ENCODE peak calls at places on chromosomes 12 and 14, in nine cellular contexts. Y is cardiac fibroblast; A is bronchial epithelial cell; D is mesendoderm; W is naive thymus-derived CD4-positive, alpha-beta T cell; L is dorsolateral prefrontal cortex; V is brain microvascular endothelial cell; U is WERI-Rb-1; R is GM06990. F is an unnamed sample.

GRCh38 chr12:76312314-76312713 is 35.9 kb downstream of the BBS10 start:
- DNase-seq in Y (no peak), A (no peak), D (peak), W (no peak), L (no peak), V (no peak), U (no peak), R (no peak), F (no peak)

GRCh38 chr12:108828774-108829173 is 28.6 kb downstream of the SSH1 start:
- DNase-seq in Y (peak), A (peak), D (no peak), W (no peak), L (no peak), V (peak), U (no peak), R (no peak), F (peak)

GRCh38 chr12:89117448-89118034 is 234.8 kb downstream of the DUSP6 start:
- DNase-seq in Y (peak), A (peak), D (peak), W (no peak), L (no peak), V (no peak), U (no peak), R (no peak), F (no peak)

GRCh38 chr12:52061470-52062166 is 8.2 kb upstream of the ATG101 start:
- DNase-seq in Y (no peak), A (no peak), D (no peak), W (no peak), L (peak), V (no peak), U (no peak), R (no peak), F (no peak)

GRCh38 chr12:48003226-48004038 is 844 bp downstream of the COL2A1 start:
- DNase-seq in Y (no peak), A (no peak), D (no peak), W (no peak), L (no peak), V (no peak), U (no peak), R (no peak), F (no peak)

GRCh38 chr12:79933580-79934264 is 1.2 kb downstream of the PPP1R12A start:
- DNase-seq in Y (peak), A (peak), D (peak), W (peak), L (no peak), V (peak), U (no peak), R (no peak), F (no peak)

GRCh38 chr14:70652871-70653270 is 11.2 kb downstream of the TTC9 start:
- DNase-seq in Y (no peak), A (peak), D (no peak), W (no peak), L (no peak), V (no peak), U (no peak), R (no peak), F (no peak)

GRCh38 chr12:52171950-52172512 is 19.8 kb downstream of the KRT80 start:
- DNase-seq in Y (peak), A (peak), D (peak), W (no peak), L (no peak), V (no peak), U (peak), R (no peak), F (no peak)

GRCh38 chr12:88432536-88433462 is 147.5 kb downstream of the KITLG start:
- DNase-seq in Y (peak), A (peak), D (no peak), W (no peak), L (no peak), V (no peak), U (no peak), R (no peak), F (no peak)

GRCh38 chr12:96136129-96136528 is 58.0 kb upstream of the ELK3 start:
- DNase-seq in Y (peak), A (no peak), D (peak), W (no peak), L (no peak), V (peak), U (no peak), R (no peak), F (peak)

GRCh38 chr12:57063991-57064725 is 14.2 kb upstream of the MYO1A start:
- DNase-seq in Y (no peak), A (no peak), D (no peak), W (peak), L (no peak), V (no peak), U (no peak), R (peak), F (no peak)

GRCh38 chr14:105508601-105509000 is 17.6 kb downstream of the TEDC1 start:
- DNase-seq in Y (no peak), A (no peak), D (no peak), W (no peak), L (no peak), V (no peak), U (no peak), R (no peak), F (no peak)

GRCh38 chr12:26195250-26195640 is at the start of gene SSPN:
- DNase-seq in Y (peak), A (no peak), D (no peak), W (no peak), L (peak), V (peak), U (peak), R (peak), F (peak)

GRCh38 chr12:45343269-45344051 is 127.6 kb downstream of the ANO6 start:
- DNase-seq in Y (peak), A (peak), D (peak), W (no peak), L (no peak), V (peak), U (no peak), R (no peak), F (no peak)

GRCh38 chr14:93051600-93052546 is 63.9 kb downstream of the ITPK1 start:
- DNase-seq in Y (no peak), A (no peak), D (peak), W (no peak), L (no peak), V (no peak), U (no peak), R (no peak), F (no peak)

GRCh38 chr14:88729159-88729558 is 63.6 kb downstream of the EML5 start:
- DNase-seq in Y (peak), A (no peak), D (no peak), W (no peak), L (no peak), V (no peak), U (no peak), R (no peak), F (no peak)

GRCh38 chr12:46771268-46771837 is 54.4 kb downstream of the SLC38A4 start:
- DNase-seq in Y (peak), A (no peak), D (peak), W (no peak), L (no peak), V (no peak), U (no peak), R (no peak), F (no peak)

GRCh38 chr14:33676135-33676566 is 274.7 kb downstream of the EGLN3 start:
- DNase-seq in Y (peak), A (peak), D (peak), W (no peak), L (peak), V (peak), U (peak), R (no peak), F (no peak)

GRCh38 chr12:109567296-109567695 is 6.0 kb downstream of the MMAB start:
- DNase-seq in Y (no peak), A (no peak), D (no peak), W (no peak), L (no peak), V (no peak), U (no peak), R (no peak), F (no peak)

GRCh38 chr14:101587403-101587998 is 26.2 kb downstream of the DIO3 start:
- DNase-seq in Y (no peak), A (no peak), D (no peak), W (no peak), L (no peak), V (no peak), U (peak), R (no peak), F (no peak)

GRCh38 chr12:6765634-6766581 is at the start of gene PTMS:
- DNase-seq in Y (peak), A (peak), D (peak), W (no peak), L (no peak), V (peak), U (peak), R (peak), F (peak)

GRCh38 chr12:69595689-69596088 is 10.4 kb downstream of the CCT2 start:
- DNase-seq in Y (no peak), A (no peak), D (no peak), W (no peak), L (no peak), V (no peak), U (no peak), R (no peak), F (no peak)

GRCh38 chr12:85461127-85461526 is 181.1 kb downstream of the ALX1 start:
- DNase-seq in Y (no peak), A (peak), D (no peak), W (no peak), L (no peak), V (no peak), U (no peak), R (no peak), F (no peak)

GRCh38 chr12:78035913-78036658 is 205.4 kb downstream of the NAV3 start:
- DNase-seq in Y (no peak), A (no peak), D (no peak), W (no peak), L (no peak), V (no peak), U (no peak), R (no peak), F (no peak)

GRCh38 chr12:98973395-98973794 is 328.3 kb downstream of the APAF1 start:
- DNase-seq in Y (peak), A (peak), D (peak), W (no peak), L (no peak), V (no peak), U (no peak), R (no peak), F (peak)

GRCh38 chr14:78704965-78705364 is 534.8 kb downstream of the NRXN3 start:
- DNase-seq in Y (no peak), A (no peak), D (no peak), W (no peak), L (no peak), V (no peak), U (no peak), R (no peak), F (no peak)

GRCh38 chr12:115916910-115917668 is 360.4 kb downstream of the MED13L start:
- DNase-seq in Y (peak), A (peak), D (peak), W (peak), L (peak), V (no peak), U (peak), R (peak), F (no peak)

GRCh38 chr12:126747530-126748149 is 1519.3 kb upstream of the TMEM132C start:
- DNase-seq in Y (peak), A (no peak), D (peak), W (no peak), L (peak), V (peak), U (peak), R (no peak), F (no peak)

GRCh38 chr12:53251477-53252348 is 16.4 kb upstream of the ESPL1 start:
- DNase-seq in Y (peak), A (peak), D (peak), W (peak), L (peak), V (peak), U (peak), R (peak), F (no peak)

GRCh38 chr12:6376079-6376941 is 947 bp upstream of the SCNN1A start:
- DNase-seq in Y (peak), A (peak), D (peak), W (no peak), L (no peak), V (peak), U (no peak), R (no peak), F (no peak)

GRCh38 chr12:117261267-117261666 is 71.0 kb upstream of the FBXO21 start:
- DNase-seq in Y (peak), A (peak), D (no peak), W (no peak), L (no peak), V (peak), U (no peak), R (no peak), F (no peak)

GRCh38 chr12:124550123-124551089 is 17.0 kb downstream of the NCOR2 start:
- DNase-seq in Y (no peak), A (peak), D (no peak), W (no peak), L (no peak), V (no peak), U (no peak), R (no peak), F (no peak)

GRCh38 chr14:22375321-22375930 is 213.6 kb downstream of the DAD1 start:
- DNase-seq in Y (peak), A (peak), D (peak), W (no peak), L (no peak), V (peak), U (peak), R (no peak), F (no peak)

GRCh38 chr12:52204931-52205505 is 13.2 kb upstream of the KRT80 start:
- DNase-seq in Y (no peak), A (no peak), D (no peak), W (no peak), L (no peak), V (no peak), U (no peak), R (no peak), F (no peak)

GRCh38 chr12:68137278-68137930 is 22.1 kb downstream of the IFNG start:
- DNase-seq in Y (no peak), A (no peak), D (no peak), W (no peak), L (no peak), V (no peak), U (no peak), R (no peak), F (no peak)

GRCh38 chr12:46395308-46395707 is 22.7 kb upstream of the SLC38A2 start:
- DNase-seq in Y (no peak), A (no peak), D (no peak), W (no peak), L (no peak), V (no peak), U (no peak), R (no peak), F (no peak)

GRCh38 chr12:132827763-132828703 is 636 bp downstream of the GOLGA3 start:
- DNase-seq in Y (peak), A (peak), D (peak), W (peak), L (no peak), V (peak), U (peak), R (peak), F (peak)

GRCh38 chr12:121857322-121858246 is 1.1 kb downstream of the HPD start:
- DNase-seq in Y (peak), A (no peak), D (no peak), W (no peak), L (no peak), V (no peak), U (no peak), R (no peak), F (no peak)

DNA sequence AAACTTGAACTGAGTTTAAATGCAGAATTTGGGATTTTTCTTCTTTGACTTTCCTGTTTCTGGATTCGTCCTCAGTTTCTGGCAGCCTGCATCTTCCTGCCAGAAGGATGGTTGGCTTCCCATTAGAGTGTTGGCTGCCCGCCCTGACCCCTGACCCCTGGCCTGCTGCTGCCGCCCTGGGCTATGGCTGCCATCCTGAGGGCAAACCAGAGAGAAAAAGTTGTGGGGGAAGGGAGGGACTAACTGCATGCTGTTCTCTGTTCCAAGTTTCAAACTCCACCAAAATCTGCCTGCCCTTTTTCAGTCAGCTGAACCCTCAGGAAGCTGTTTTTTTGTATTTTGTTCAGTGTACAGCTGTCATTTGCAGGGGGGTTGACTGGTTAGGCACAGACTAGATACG is 48.4 kb downstream of the FNTB start:
- DNase-seq in Y (no peak), A (no peak), D (no peak), W (no peak), L (peak), V (no peak), U (no peak), R (no peak), F (no peak)
- H3K4me3 ChIP-seq in Y (no peak), A (no peak), D (no peak), W (no peak), L (no peak), V (no peak), U (no peak), R (no peak), F (no peak)

DNA sequence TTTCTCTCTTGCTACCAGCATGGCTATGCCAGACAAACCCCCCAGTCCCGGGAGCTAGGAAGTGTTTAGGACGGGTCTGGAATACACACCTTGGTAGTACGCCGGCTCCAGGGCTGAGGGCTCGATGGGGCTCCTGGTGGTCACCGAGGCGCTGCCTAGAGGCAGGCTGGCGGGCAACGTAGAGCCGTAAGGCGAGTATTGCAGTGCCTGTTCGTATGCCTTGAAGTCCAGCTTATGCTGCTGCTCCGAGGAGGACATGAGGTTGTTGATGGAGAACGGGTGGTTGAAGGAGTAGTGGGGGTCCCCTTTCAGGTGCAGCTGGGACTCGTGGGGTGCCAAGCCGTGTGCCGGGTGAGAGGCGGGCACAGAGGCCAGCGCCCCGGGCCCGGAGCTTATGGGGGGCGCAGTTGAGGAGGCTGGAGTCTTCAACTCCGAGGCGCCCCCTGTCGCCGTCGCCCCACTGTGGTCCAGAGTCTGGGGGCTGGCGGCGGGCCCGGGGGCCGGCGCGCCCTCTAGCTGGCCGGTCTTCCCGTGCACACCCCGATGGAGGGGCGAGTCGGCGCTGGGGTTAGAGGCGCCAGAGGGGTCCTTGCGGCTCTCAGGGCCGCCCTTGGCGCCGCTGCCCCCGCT is 3.6 kb downstream of the FOXA1 start:
- DNase-seq in Y (no peak), A (peak), D (peak), W (no peak), L (no peak), V (no peak), U (no peak), R (no peak), F (no peak)
- H3K4me3 ChIP-seq in Y (no peak), A (peak), D (no peak), W (no peak), L (no peak), V (no peak), U (no peak), R (no peak), F (no peak)

DNA sequence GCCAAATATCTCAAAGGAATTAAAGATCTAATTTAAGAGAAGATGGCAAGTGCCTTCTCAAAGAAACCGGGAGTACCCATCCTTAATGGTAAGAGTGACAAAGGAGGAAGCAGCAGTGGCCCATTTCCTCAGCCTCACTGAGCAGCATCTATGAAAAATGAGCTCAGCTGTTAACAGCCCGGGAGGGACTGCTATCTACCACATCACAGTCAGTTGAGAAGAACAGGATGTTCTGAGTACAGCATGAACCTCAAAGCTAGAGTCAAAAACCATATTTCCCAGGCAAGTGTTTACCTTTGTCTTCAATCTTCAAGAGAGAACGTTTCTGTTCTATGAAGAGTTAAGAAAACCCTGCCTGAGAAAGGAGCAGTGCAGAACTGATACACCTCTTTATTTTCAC is 115.0 kb downstream of the BTG1 start:
- DNase-seq in Y (peak), A (no peak), D (no peak), W (peak), L (no peak), V (peak), U (no peak), R (peak), F (peak)
- H3K4me3 ChIP-seq in Y (no peak), A (no peak), D (no peak), W (peak), L (no peak), V (no peak), U (no peak), R (no peak), F (no peak)

DNA sequence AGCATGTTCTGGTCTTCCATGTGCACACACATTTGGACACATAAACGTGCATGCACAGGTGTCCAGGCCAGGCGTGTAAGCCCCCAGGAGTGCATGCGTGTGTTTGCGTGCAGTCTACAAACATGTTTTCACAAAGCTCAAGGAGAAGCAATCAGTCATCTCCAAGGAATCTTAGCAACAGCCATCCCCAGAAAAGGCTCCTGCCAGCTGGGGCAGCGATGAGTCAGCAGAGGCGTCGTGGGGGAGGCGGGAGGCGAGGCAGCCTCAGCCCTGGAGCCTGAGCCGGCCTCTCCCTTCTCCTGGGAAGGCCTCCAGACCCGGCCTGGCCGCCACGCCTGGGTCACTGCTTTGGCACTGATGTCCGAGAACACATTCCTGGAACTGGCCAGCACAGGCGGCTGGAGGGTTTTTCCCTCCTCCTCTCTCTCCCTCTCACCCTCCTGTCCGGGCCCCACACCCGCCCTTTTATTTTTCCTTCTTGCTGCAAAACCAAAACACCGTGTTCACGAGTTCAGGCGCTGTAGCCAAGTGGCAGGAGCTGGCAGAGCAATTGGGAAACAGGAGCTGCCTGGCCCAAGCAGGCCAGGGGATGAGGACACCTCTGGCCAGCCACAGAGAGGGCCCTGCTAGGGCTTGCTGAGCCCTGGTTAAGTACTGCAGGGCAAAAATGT is 92.7 kb downstream of the LRRC74A start:
- DNase-seq in Y (peak), A (peak), D (peak), W (no peak), L (peak), V (peak), U (peak), R (no peak), F (peak)
- H3K4me3 ChIP-seq in Y (peak), A (no peak), D (no peak), W (no peak), L (no peak), V (no peak), U (no peak), R (no peak), F (no peak)